ENCODE peak calls at places on chromosomes 11 and 22, in ten cellular contexts. V is GM04504; W is activated CD4-positive, alpha-beta T cell treated with anti-CD3 and anti-CD28 coated beads, Interleukin-2, amount 50 U/mL, for 24 hours; F is COR-L47; H is NCI-H1436; U is T-cell; T is stimulated activated CD4-positive, alpha-beta T cell treated with anti-CD3 and anti-CD28 coated beads, Interleukin-1b, Interleukin-23, amount 100 ng/mL, for 4 hours; O is heart right ventricle; X is T-helper 1 cell; K is NCI-H446 treated with DMSO at 0.1 percent for 48 hours. G is an unnamed sample.
A peak's percentile ranks its signal among the peaks of the same experiment; 100 is the strongest.

GRCh38 chr11:21142007-21142406 is 472.6 kb downstream of the NELL1 start:
- DNase-seq in V (no peak), W (no peak), F (peak; percentile 43), H (no peak), U (no peak), T (no peak), O (no peak), X (no peak), K (no peak), G (no peak)

GRCh38 chr11:80958414-80958813 is 1517.6 kb upstream of the TENM4 start:
- DNase-seq in V (peak; percentile 40), W (no peak), F (no peak), H (no peak), U (no peak), T (no peak), O (no peak), X (no peak), K (peak; percentile 32), G (no peak)

GRCh38 chr22:46225631-46226030 is 24.5 kb downstream of the CDPF1 start:
- DNase-seq in V (no peak), W (no peak), F (no peak), H (no peak), U (no peak), T (no peak), O (no peak), X (no peak), K (no peak), G (no peak)

GRCh38 chr11:118338637-118339061 is 3.9 kb downstream of the CD3D start:
- DNase-seq in V (no peak), W (peak; percentile 93), F (no peak), H (no peak), U (peak; percentile 90), T (peak; percentile 62), O (no peak), X (peak; percentile 83), K (no peak), G (no peak)

GRCh38 chr22:44389926-44390925 is 77.5 kb upstream of the SHISAL1 start:
- DNase-seq in V (no peak), W (no peak), F (no peak), H (no peak), U (no peak), T (no peak), O (no peak), X (no peak), K (no peak), G (no peak)

GRCh38 chr22:48827904-48828555 is 999.6 kb downstream of the BRD1 start:
- DNase-seq in V (no peak), W (no peak), F (no peak), H (no peak), U (no peak), T (no peak), O (no peak), X (no peak), K (no peak), G (no peak)

GRCh38 chr22:24685804-24686203 is 82.8 kb downstream of the GGT1 start:
- DNase-seq in V (no peak), W (no peak), F (no peak), H (no peak), U (no peak), T (no peak), O (peak; percentile 21), X (no peak), K (no peak), G (no peak)

GRCh38 chr22:31056986-31057599 is 24.0 kb upstream of the SMTN start:
- DNase-seq in V (no peak), W (no peak), F (no peak), H (no peak), U (no peak), T (no peak), O (no peak), X (no peak), K (no peak), G (no peak)

GRCh38 chr11:6568191-6568918 is 35.1 kb downstream of the RRP8 start:
- DNase-seq in V (peak; percentile 38), W (no peak), F (peak; percentile 46), H (no peak), U (no peak), T (no peak), O (peak; percentile 66), X (no peak), K (peak; percentile 75), G (no peak)

GRCh38 chr22:38618682-38619081 is 37.5 kb downstream of the FAM227A start:
- DNase-seq in V (no peak), W (no peak), F (no peak), H (no peak), U (no peak), T (no peak), O (no peak), X (no peak), K (no peak), G (no peak)

GRCh38 chr11:34929794-34930763 is 13.7 kb downstream of the PDHX start:
- DNase-seq in V (no peak), W (no peak), F (no peak), H (no peak), U (no peak), T (no peak), O (no peak), X (no peak), K (no peak), G (no peak)

GRCh38 chr22:23713696-23714595 is 23.1 kb downstream of the RGL4 start:
- DNase-seq in V (no peak), W (no peak), F (no peak), H (no peak), U (no peak), T (no peak), O (no peak), X (no peak), K (no peak), G (no peak)

GRCh38 chr22:47486569-47487312 is 724.3 kb downstream of the TBC1D22A start:
- DNase-seq in V (no peak), W (no peak), F (no peak), H (no peak), U (no peak), T (no peak), O (no peak), X (no peak), K (no peak), G (no peak)

GRCh38 chr11:75565221-75565814 is 3.3 kb downstream of the SERPINH1 start:
- DNase-seq in V (peak; percentile 80), W (no peak), F (no peak), H (no peak), U (no peak), T (no peak), O (peak; percentile 62), X (no peak), K (no peak), G (no peak)

GRCh38 chr11:132026746-132027145 is 656.3 kb downstream of the NTM start:
- DNase-seq in V (no peak), W (no peak), F (no peak), H (no peak), U (no peak), T (no peak), O (no peak), X (no peak), K (no peak), G (no peak)

GRCh38 chr11:118311518-118311917 is 7.0 kb downstream of the CD3E start:
- DNase-seq in V (no peak), W (no peak), F (no peak), H (no peak), U (no peak), T (no peak), O (no peak), X (no peak), K (no peak), G (no peak)

GRCh38 chr11:47886096-47886495 is 37.9 kb upstream of the NUP160 start:
- DNase-seq in V (peak; percentile 56), W (no peak), F (no peak), H (no peak), U (no peak), T (no peak), O (peak; percentile 15), X (no peak), K (no peak), G (no peak)

GRCh38 chr22:29786026-29786425 is 18.9 kb downstream of the UQCR10 start:
- DNase-seq in V (no peak), W (no peak), F (peak; percentile 39), H (no peak), U (no peak), T (no peak), O (no peak), X (no peak), K (no peak), G (no peak)

GRCh38 chr22:35457729-35458546 is 58.0 kb downstream of the MCM5 start:
- DNase-seq in V (no peak), W (no peak), F (peak; percentile 82), H (no peak), U (no peak), T (no peak), O (no peak), X (no peak), K (no peak), G (no peak)

GRCh38 chr11:18769802-18770456 is 21.7 kb downstream of the PTPN5 start:
- DNase-seq in V (no peak), W (no peak), F (no peak), H (no peak), U (no peak), T (no peak), O (no peak), X (no peak), K (no peak), G (no peak)

GRCh38 chr22:32378703-32379272 is 21.1 kb downstream of the RFPL3 start:
- DNase-seq in V (no peak), W (no peak), F (no peak), H (peak; percentile 12), U (no peak), T (no peak), O (no peak), X (no peak), K (peak; percentile 1), G (no peak)

GRCh38 chr22:39188809-39189208 is 36.3 kb upstream of the CBX7 start:
- DNase-seq in V (no peak), W (no peak), F (no peak), H (no peak), U (no peak), T (no peak), O (no peak), X (no peak), K (no peak), G (no peak)

GRCh38 chr22:21951931-21952465 is 650 bp downstream of the PPM1F start:
- DNase-seq in V (no peak), W (peak; percentile 7), F (no peak), H (no peak), U (no peak), T (no peak), O (no peak), X (no peak), K (no peak), G (no peak)

GRCh38 chr22:48241658-48242057 is 1479.2 kb downstream of the TBC1D22A start:
- DNase-seq in V (no peak), W (no peak), F (no peak), H (no peak), U (no peak), T (no peak), O (no peak), X (no peak), K (no peak), G (no peak)